ENCODE peak calls at places on chromosomes 12 and 14, in eight cellular contexts. O is GM10248; S is GM23248; Y is stimulated activated CD4-positive, alpha-beta T cell treated with anti-CD3 and anti-CD28 coated beads, TNF-alpha, amount 100 ng/mL, for 24 hours; N is GM12892; J is sciatic nerve; K is Peyer's patch; L is RKO. Z is an unnamed sample.

GRCh38 chr14:76351941-76352340 is 24.0 kb upstream of the ESRRB start:
- DNase-seq in O (no peak), S (no peak), Y (no peak), N (no peak), J (no peak), K (no peak), L (no peak), Z (no peak)

GRCh38 chr12:49362077-49362476 is 5.2 kb upstream of the SPATS2 start:
- DNase-seq in O (no peak), S (no peak), Y (no peak), N (no peak), J (no peak), K (no peak), L (no peak), Z (no peak)

GRCh38 chr14:66638688-66639087 is 130.7 kb downstream of the GPHN start:
- DNase-seq in O (no peak), S (peak; percentile 68), Y (no peak), N (no peak), J (no peak), K (no peak), L (peak; percentile 63), Z (no peak)

GRCh38 chr14:52020866-52021717 is 31.7 kb downstream of the RTRAF start:
- DNase-seq in O (no peak), S (no peak), Y (no peak), N (no peak), J (no peak), K (no peak), L (no peak), Z (no peak)

GRCh38 chr12:608413-608812 is 54.8 kb downstream of the NINJ2 start:
- DNase-seq in O (no peak), S (no peak), Y (no peak), N (no peak), J (no peak), K (no peak), L (no peak), Z (peak; percentile 33)

GRCh38 chr12:64672925-64673409 is 62.7 kb downstream of the RASSF3 start:
- DNase-seq in O (no peak), S (no peak), Y (peak; percentile 43), N (no peak), J (no peak), K (peak; percentile 91), L (no peak), Z (peak; percentile 76)

GRCh38 chr12:118290130-118290529 is 82.6 kb downstream of the TAOK3 start:
- DNase-seq in O (no peak), S (no peak), Y (no peak), N (no peak), J (no peak), K (no peak), L (no peak), Z (no peak)

GRCh38 chr12:65900912-65901672 is 76.8 kb downstream of the HMGA2 start:
- DNase-seq in O (no peak), S (no peak), Y (no peak), N (no peak), J (no peak), K (no peak), L (no peak), Z (no peak)

GRCh38 chr12:3557791-3558190 is 66.8 kb downstream of the PRMT8 start:
- DNase-seq in O (no peak), S (no peak), Y (no peak), N (no peak), J (peak; percentile 8), K (no peak), L (no peak), Z (no peak)

GRCh38 chr12:126617312-126617711 is 1552.1 kb downstream of the AACS start:
- DNase-seq in O (no peak), S (peak; percentile 5), Y (no peak), N (no peak), J (no peak), K (no peak), L (no peak), Z (no peak)

GRCh38 chr12:31322651-31323248 is 3.2 kb downstream of the SINHCAF start:
- DNase-seq in O (no peak), S (peak; percentile 21), Y (no peak), N (no peak), J (no peak), K (no peak), L (peak; percentile 69), Z (no peak)

GRCh38 chr12:49110191-49111155 is at the start of gene LMBR1L:
- DNase-seq in O (peak; percentile 99), S (peak; percentile 100), Y (peak; percentile 93), N (peak; percentile 96), J (peak; percentile 98), K (peak; percentile 99), L (peak; percentile 98), Z (peak; percentile 98)

GRCh38 chr14:37864128-37864527 is 268.7 kb downstream of the TTC6 start:
- DNase-seq in O (no peak), S (no peak), Y (no peak), N (no peak), J (no peak), K (no peak), L (no peak), Z (no peak)

GRCh38 chr12:12083688-12084087 is 12.9 kb downstream of the BCL2L14 start:
- DNase-seq in O (no peak), S (no peak), Y (no peak), N (no peak), J (no peak), K (no peak), L (no peak), Z (no peak)

GRCh38 chr12:40054554-40055226 is 51.2 kb downstream of the SLC2A13 start:
- DNase-seq in O (no peak), S (peak; percentile 93), Y (no peak), N (no peak), J (no peak), K (no peak), L (no peak), Z (no peak)

GRCh38 chr12:14281539-14281938 is 83.9 kb upstream of the ATF7IP start:
- DNase-seq in O (no peak), S (peak; percentile 6), Y (no peak), N (no peak), J (no peak), K (no peak), L (no peak), Z (no peak)

Z was measured in cardiac septum.